ENCODE peak calls at places on chromosomes 6 and 20, in four cellular contexts. F is ELR, O is H4, M is Right ventricle myocardium superior. T is an unnamed sample.

GRCh38 chr20:23245553-23246128 is 105.0 kb upstream of the NXT1 start:
- DNase-seq in F (peak), O (peak), M (peak), T (peak)

GRCh38 chr6:89961481-89961880 is 67.2 kb downstream of the GJA10 start:
- DNase-seq in F (no peak), O (no peak), M (no peak), T (no peak)

GRCh38 chr6:46917002-46917401 is 4.7 kb downstream of the ADGRF5 start:
- DNase-seq in F (no peak), O (no peak), M (no peak), T (no peak)

GRCh38 chr20:41173791-41174341 is 36.5 kb downstream of the PLCG1 start:
- DNase-seq in F (no peak), O (no peak), M (no peak), T (peak)

GRCh38 chr20:14644698-14645097 is 307.3 kb upstream of the FLRT3 start:
- DNase-seq in F (no peak), O (no peak), M (no peak), T (no peak)

GRCh38 chr6:157787080-157787479 is 36.0 kb upstream of the SNX9 start:
- DNase-seq in F (no peak), O (no peak), M (peak), T (no peak)

GRCh38 chr6:156953478-156954146 is 176.4 kb downstream of the ARID1B start:
- DNase-seq in F (peak), O (peak), M (no peak), T (no peak)

GRCh38 chr20:36670665-36671357 is 24.8 kb upstream of the SLA2 start:
- DNase-seq in F (no peak), O (no peak), M (no peak), T (no peak)

GRCh38 chr6:19905584-19905983 is 68.4 kb downstream of the ID4 start:
- DNase-seq in F (no peak), O (no peak), M (no peak), T (no peak)

GRCh38 chr6:150925655-150925928 is 60.1 kb downstream of the MTHFD1L start:
- DNase-seq in F (no peak), O (no peak), M (no peak), T (no peak)

GRCh38 chr6:148293181-148293995 is 49.2 kb upstream of the SASH1 start:
- DNase-seq in F (no peak), O (no peak), M (no peak), T (no peak)

GRCh38 chr6:150241751-150242150 is 98.9 kb downstream of the PPP1R14C start:
- DNase-seq in F (no peak), O (no peak), M (no peak), T (no peak)

GRCh38 chr6:89438248-89438647 is 5.3 kb downstream of the ANKRD6 start:
- DNase-seq in F (no peak), O (no peak), M (no peak), T (no peak)

GRCh38 chr20:17759449-17759848 is 59.7 kb downstream of the BANF2 start:
- DNase-seq in F (no peak), O (no peak), M (no peak), T (no peak)

GRCh38 chr6:53634184-53634631 is 31.3 kb downstream of the KLHL31 start:
- DNase-seq in F (no peak), O (no peak), M (no peak), T (no peak)

T was measured in heart left ventricle.